ENCODE peak calls at places on chromosomes 2 and 18, in eight cellular contexts. One of them, this sample, is unnamed.

GRCh38 chr2:239289545-239289944 is 111.3 kb downstream of the HDAC4 start:
- DNase-seq in sigmoid colon: peak
- DNase-seq in OCI-LY7: no peak
- DNase-seq in transverse colon: peak
- DNase-seq in heart left ventricle: no peak
- DNase-seq in AG04450: no peak
- DNase-seq in retinal pigment epithelial cell: no peak
- DNase-seq in WTC11: no peak
- DNase-seq in this sample: no peak

GRCh38 chr18:48781041-48781989 is 169.4 kb downstream of the SMAD7 start:
- DNase-seq in OCI-LY7: no peak
- DNase-seq in sigmoid colon: peak
- DNase-seq in WTC11: peak
- DNase-seq in AG04450: no peak
- DNase-seq in transverse colon: peak
- DNase-seq in retinal pigment epithelial cell: peak
- DNase-seq in heart left ventricle: peak
- DNase-seq in this sample: peak

GRCh38 chr2:128710770-128711169 is 392.1 kb upstream of the HS6ST1 start:
- DNase-seq in heart left ventricle: no peak
- DNase-seq in retinal pigment epithelial cell: no peak
- DNase-seq in transverse colon: no peak
- DNase-seq in OCI-LY7: no peak
- DNase-seq in WTC11: no peak
- DNase-seq in sigmoid colon: no peak
- DNase-seq in AG04450: no peak
- DNase-seq in this sample: no peak

GRCh38 chr2:169945515-169945914 is 118.3 kb downstream of the UBR3 start:
- DNase-seq in AG04450: no peak
- DNase-seq in OCI-LY7: no peak
- DNase-seq in WTC11: no peak
- DNase-seq in heart left ventricle: no peak
- DNase-seq in transverse colon: no peak
- DNase-seq in sigmoid colon: no peak
- DNase-seq in retinal pigment epithelial cell: no peak
- DNase-seq in this sample: no peak

GRCh38 chr18:3524706-3525105 is 74.7 kb downstream of the TGIF1 start:
- DNase-seq in WTC11: no peak
- DNase-seq in OCI-LY7: no peak
- DNase-seq in transverse colon: no peak
- DNase-seq in heart left ventricle: no peak
- DNase-seq in retinal pigment epithelial cell: no peak
- DNase-seq in sigmoid colon: no peak
- DNase-seq in AG04450: no peak
- DNase-seq in this sample: no peak

GRCh38 chr18:2961828-2962227 is 51.1 kb downstream of the LPIN2 start:
- DNase-seq in retinal pigment epithelial cell: no peak
- DNase-seq in WTC11: no peak
- DNase-seq in sigmoid colon: no peak
- DNase-seq in heart left ventricle: no peak
- DNase-seq in transverse colon: no peak
- DNase-seq in AG04450: no peak
- DNase-seq in OCI-LY7: peak
- DNase-seq in this sample: no peak

GRCh38 chr18:63155169-63155852 is 164.3 kb downstream of the BCL2 start:
- DNase-seq in WTC11: peak
- DNase-seq in OCI-LY7: peak
- DNase-seq in heart left ventricle: peak
- DNase-seq in retinal pigment epithelial cell: no peak
- DNase-seq in sigmoid colon: peak
- DNase-seq in transverse colon: peak
- DNase-seq in AG04450: no peak
- DNase-seq in this sample: peak

GRCh38 chr2:43110442-43110871 is 115.9 kb downstream of the ZFP36L2 start:
- DNase-seq in OCI-LY7: no peak
- DNase-seq in heart left ventricle: no peak
- DNase-seq in retinal pigment epithelial cell: peak
- DNase-seq in sigmoid colon: peak
- DNase-seq in WTC11: no peak
- DNase-seq in transverse colon: no peak
- DNase-seq in AG04450: peak
- DNase-seq in this sample: no peak

GRCh38 chr2:69097148-69097610 is 84.2 kb downstream of the ANTXR1 start:
- DNase-seq in retinal pigment epithelial cell: no peak
- DNase-seq in sigmoid colon: no peak
- DNase-seq in transverse colon: no peak
- DNase-seq in WTC11: no peak
- DNase-seq in OCI-LY7: no peak
- DNase-seq in heart left ventricle: no peak
- DNase-seq in AG04450: no peak
- DNase-seq in this sample: no peak

GRCh38 chr18:37334494-37335125 is 231.0 kb downstream of the CELF4 start:
- DNase-seq in AG04450: no peak
- DNase-seq in retinal pigment epithelial cell: peak
- DNase-seq in transverse colon: no peak
- DNase-seq in OCI-LY7: no peak
- DNase-seq in heart left ventricle: no peak
- DNase-seq in sigmoid colon: no peak
- DNase-seq in WTC11: no peak
- DNase-seq in this sample: no peak

GRCh38 chr18:69239849-69240248 is 160.8 kb upstream of the DOK6 start:
- DNase-seq in retinal pigment epithelial cell: no peak
- DNase-seq in heart left ventricle: no peak
- DNase-seq in sigmoid colon: no peak
- DNase-seq in transverse colon: no peak
- DNase-seq in OCI-LY7: no peak
- DNase-seq in WTC11: no peak
- DNase-seq in AG04450: no peak
- DNase-seq in this sample: no peak

GRCh38 chr2:120390381-120391055 is 44.6 kb downstream of the INHBB start:
- DNase-seq in sigmoid colon: peak
- DNase-seq in heart left ventricle: peak
- DNase-seq in transverse colon: peak
- DNase-seq in AG04450: no peak
- DNase-seq in WTC11: no peak
- DNase-seq in OCI-LY7: no peak
- DNase-seq in retinal pigment epithelial cell: no peak
- DNase-seq in this sample: peak

GRCh38 chr2:105794926-105795574 is 50.3 kb downstream of the NCK2 start:
- DNase-seq in heart left ventricle: no peak
- DNase-seq in sigmoid colon: no peak
- DNase-seq in WTC11: no peak
- DNase-seq in transverse colon: no peak
- DNase-seq in AG04450: no peak
- DNase-seq in OCI-LY7: no peak
- DNase-seq in retinal pigment epithelial cell: no peak
- DNase-seq in this sample: no peak

GRCh38 chr2:36461039-36461681 is 105.6 kb downstream of the CRIM1 start:
- DNase-seq in WTC11: no peak
- DNase-seq in retinal pigment epithelial cell: peak
- DNase-seq in transverse colon: no peak
- DNase-seq in heart left ventricle: no peak
- DNase-seq in OCI-LY7: peak
- DNase-seq in sigmoid colon: no peak
- DNase-seq in AG04450: peak
- DNase-seq in this sample: no peak

GRCh38 chr2:21254170-21254965 is 130.6 kb downstream of the TDRD15 start:
- DNase-seq in sigmoid colon: no peak
- DNase-seq in transverse colon: no peak
- DNase-seq in AG04450: no peak
- DNase-seq in retinal pigment epithelial cell: no peak
- DNase-seq in OCI-LY7: no peak
- DNase-seq in heart left ventricle: no peak
- DNase-seq in WTC11: no peak
- DNase-seq in this sample: no peak

GRCh38 chr2:73963385-73964120 is 21.2 kb upstream of the TET3 start:
- DNase-seq in AG04450: no peak
- DNase-seq in WTC11: no peak
- DNase-seq in transverse colon: no peak
- DNase-seq in retinal pigment epithelial cell: no peak
- DNase-seq in OCI-LY7: no peak
- DNase-seq in sigmoid colon: no peak
- DNase-seq in heart left ventricle: no peak
- DNase-seq in this sample: no peak

GRCh38 chr18:61322265-61322873 is 10.9 kb upstream of the CDH20 start:
- DNase-seq in AG04450: peak
- DNase-seq in transverse colon: peak
- DNase-seq in retinal pigment epithelial cell: no peak
- DNase-seq in sigmoid colon: no peak
- DNase-seq in OCI-LY7: peak
- DNase-seq in heart left ventricle: peak
- DNase-seq in WTC11: peak
- DNase-seq in this sample: peak

GRCh38 chr2:149348291-149348690 is 17.9 kb downstream of the LYPD6 start:
- DNase-seq in AG04450: no peak
- DNase-seq in retinal pigment epithelial cell: no peak
- DNase-seq in transverse colon: no peak
- DNase-seq in heart left ventricle: no peak
- DNase-seq in WTC11: no peak
- DNase-seq in OCI-LY7: no peak
- DNase-seq in sigmoid colon: no peak
- DNase-seq in this sample: no peak

GRCh38 chr2:79882548-79882947 is 369.7 kb downstream of the CTNNA2 start:
- DNase-seq in retinal pigment epithelial cell: no peak
- DNase-seq in OCI-LY7: no peak
- DNase-seq in sigmoid colon: no peak
- DNase-seq in heart left ventricle: no peak
- DNase-seq in AG04450: no peak
- DNase-seq in transverse colon: no peak
- DNase-seq in WTC11: peak
- DNase-seq in this sample: no peak

GRCh38 chr2:79892123-79892522 is 379.3 kb downstream of the CTNNA2 start:
- DNase-seq in sigmoid colon: no peak
- DNase-seq in OCI-LY7: no peak
- DNase-seq in WTC11: no peak
- DNase-seq in heart left ventricle: no peak
- DNase-seq in retinal pigment epithelial cell: no peak
- DNase-seq in AG04450: no peak
- DNase-seq in transverse colon: no peak
- DNase-seq in this sample: no peak

DNA sequence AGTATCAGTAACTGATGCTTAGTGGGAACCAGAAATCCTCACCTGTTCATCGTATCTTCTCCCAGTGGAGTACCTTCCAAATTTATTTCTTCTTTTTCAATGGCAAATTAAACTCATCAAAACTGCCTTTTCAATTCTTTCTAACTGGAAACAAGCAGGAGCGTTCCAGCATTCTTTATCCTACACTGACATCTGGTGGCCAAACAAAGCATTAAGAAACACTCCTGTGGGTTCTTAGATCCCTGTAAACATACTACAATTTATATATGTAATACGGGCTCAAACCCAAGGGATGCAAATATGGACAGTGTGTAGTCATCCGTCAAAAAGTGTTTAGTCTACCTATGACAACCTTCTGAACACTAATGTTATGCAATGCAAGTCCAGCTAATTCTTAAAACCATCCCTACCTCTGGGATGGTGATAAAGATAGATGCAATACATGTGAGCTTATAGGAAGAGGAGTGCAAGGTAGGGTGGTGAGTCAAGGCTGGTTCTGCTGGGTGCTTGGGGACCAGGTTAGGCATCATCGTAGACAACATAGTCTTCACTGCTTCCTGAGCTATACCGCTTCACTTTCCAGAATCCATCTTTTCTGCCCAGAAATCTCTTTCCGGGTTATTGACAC is 375.0 kb downstream of the CTNNA2 start:
- DNase-seq in retinal pigment epithelial cell: peak
- DNase-seq in AG04450: peak
- DNase-seq in heart left ventricle: no peak
- DNase-seq in transverse colon: no peak
- DNase-seq in WTC11: peak
- DNase-seq in sigmoid colon: no peak
- DNase-seq in OCI-LY7: peak
- DNase-seq in this sample: peak
- TF ChIP-seq CTCF in retinal pigment epithelial cell: peak
- TF ChIP-seq CTCF in AG04450: peak
- TF ChIP-seq CTCF in heart left ventricle: peak
- TF ChIP-seq CTCF in transverse colon: peak
- TF ChIP-seq CTCF in WTC11: peak
- TF ChIP-seq CTCF in sigmoid colon: peak
- TF ChIP-seq CTCF in OCI-LY7: peak
- TF ChIP-seq CTCF in this sample: peak

GRCh38 chr2:213085538-213085937 is 65.9 kb downstream of the IKZF2 start:
- DNase-seq in retinal pigment epithelial cell: no peak
- DNase-seq in sigmoid colon: no peak
- DNase-seq in AG04450: no peak
- DNase-seq in transverse colon: no peak
- DNase-seq in OCI-LY7: no peak
- DNase-seq in WTC11: no peak
- DNase-seq in heart left ventricle: no peak
- DNase-seq in this sample: no peak
- TF ChIP-seq CTCF in retinal pigment epithelial cell: no peak
- TF ChIP-seq CTCF in sigmoid colon: no peak
- TF ChIP-seq CTCF in AG04450: no peak
- TF ChIP-seq CTCF in transverse colon: no peak
- TF ChIP-seq CTCF in OCI-LY7: no peak
- TF ChIP-seq CTCF in WTC11: no peak
- TF ChIP-seq CTCF in heart left ventricle: no peak
- TF ChIP-seq CTCF in this sample: no peak

DNA sequence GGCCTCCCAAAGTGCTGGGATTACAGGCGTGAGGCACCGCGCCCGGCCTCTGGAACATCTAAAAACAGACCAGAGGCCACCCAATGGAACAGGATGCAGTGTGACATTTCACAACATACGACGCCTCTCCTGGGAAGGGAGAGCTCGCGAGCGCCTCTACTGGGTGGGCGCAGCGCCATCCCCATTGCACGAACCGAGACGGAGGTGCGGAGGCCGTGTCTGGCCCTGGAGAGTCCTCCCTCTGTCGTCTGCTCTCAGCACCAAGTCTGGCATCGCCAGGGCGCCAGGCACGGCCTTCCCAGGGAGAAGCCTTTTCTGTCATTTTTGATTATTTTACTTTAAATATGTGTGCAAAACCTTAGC is 9.4 kb upstream of the GBX2 start:
- DNase-seq in sigmoid colon: peak
- DNase-seq in transverse colon: peak
- DNase-seq in OCI-LY7: no peak
- DNase-seq in retinal pigment epithelial cell: no peak
- DNase-seq in heart left ventricle: peak
- DNase-seq in WTC11: peak
- DNase-seq in AG04450: no peak
- DNase-seq in this sample: no peak
- TF ChIP-seq CTCF in sigmoid colon: no peak
- TF ChIP-seq CTCF in transverse colon: no peak
- TF ChIP-seq CTCF in OCI-LY7: no peak
- TF ChIP-seq CTCF in retinal pigment epithelial cell: peak
- TF ChIP-seq CTCF in heart left ventricle: no peak
- TF ChIP-seq CTCF in WTC11: no peak
- TF ChIP-seq CTCF in AG04450: peak
- TF ChIP-seq CTCF in this sample: no peak

DNA sequence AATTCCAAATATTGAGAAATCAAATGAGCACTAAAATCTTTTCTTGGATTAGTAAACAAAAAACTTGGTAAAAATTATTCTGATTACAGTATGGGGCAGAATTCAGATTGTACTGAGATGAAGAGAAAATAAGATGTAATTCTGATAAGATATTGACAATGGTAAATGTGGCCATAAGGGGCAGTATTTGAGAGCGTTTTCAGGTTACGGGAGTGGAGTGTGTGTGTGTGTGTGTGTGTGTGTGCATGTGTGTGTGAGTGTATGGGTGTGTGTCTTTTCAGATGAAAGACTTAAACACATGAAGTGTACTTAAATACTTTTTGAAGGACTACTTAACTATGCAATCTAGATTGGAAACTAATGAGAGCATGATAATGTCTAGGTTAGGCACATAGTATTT is 217.8 kb upstream of the ITGA4 start:
- DNase-seq in WTC11: peak
- DNase-seq in OCI-LY7: peak
- DNase-seq in AG04450: no peak
- DNase-seq in heart left ventricle: no peak
- DNase-seq in transverse colon: no peak
- DNase-seq in retinal pigment epithelial cell: no peak
- DNase-seq in sigmoid colon: no peak
- DNase-seq in this sample: no peak
- TF ChIP-seq CTCF in WTC11: no peak
- TF ChIP-seq CTCF in OCI-LY7: peak
- TF ChIP-seq CTCF in AG04450: peak
- TF ChIP-seq CTCF in heart left ventricle: no peak
- TF ChIP-seq CTCF in transverse colon: no peak
- TF ChIP-seq CTCF in retinal pigment epithelial cell: peak
- TF ChIP-seq CTCF in sigmoid colon: no peak
- TF ChIP-seq CTCF in this sample: no peak